ENCODE peak calls at places on chromosomes 13 and 19, in six cellular contexts. P, U, W, F, K and G are unnamed samples.

GRCh38 chr13:101450749-101451130 is 1.7 kb upstream of the ITGBL1 start:
- DNase-seq in W (no peak), U (no peak), P (no peak), F (no peak), K (no peak), G (no peak)

GRCh38 chr19:53424968-53425597 is 6.7 kb upstream of the ZNF761 start:
- DNase-seq in U (peak), F (no peak), P (peak), K (no peak), W (peak), G (peak)

GRCh38 chr19:44758596-44758995 is 10.1 kb downstream of the BCL3 start:
- DNase-seq in K (no peak), W (no peak), F (no peak), U (no peak), P (peak), G (no peak)

GRCh38 chr13:28558126-28558525 is 63.2 kb upstream of the FLT1 start:
- DNase-seq in F (no peak), P (no peak), W (no peak), U (peak), K (no peak), G (no peak)

GRCh38 chr13:30746816-30747215 is 11.5 kb downstream of the ALOX5AP start:
- DNase-seq in W (no peak), P (no peak), K (no peak), F (no peak), U (no peak), G (no peak)

GRCh38 chr13:25722893-25723292 is 328.9 kb downstream of the SHISA2 start:
- DNase-seq in F (no peak), U (no peak), W (no peak), P (no peak), K (no peak), G (no peak)

GRCh38 chr19:7152568-7152967 is 83.1 kb downstream of the ZNF557 start:
- DNase-seq in U (no peak), W (peak), P (no peak), K (no peak), F (no peak), G (peak)

GRCh38 chr19:7117248-7117647 is 47.7 kb downstream of the ZNF557 start:
- DNase-seq in K (no peak), F (no peak), U (no peak), P (no peak), W (no peak), G (no peak)

GRCh38 chr13:110726726-110727125 is 13.2 kb downstream of the ING1 start:
- DNase-seq in W (no peak), F (no peak), U (no peak), K (no peak), P (no peak), G (peak)

GRCh38 chr19:49983645-49984229 is 22.8 kb upstream of the SIGLEC11 start:
- DNase-seq in P (peak), U (peak), W (peak), F (peak), K (peak), G (peak)

GRCh38 chr19:6564393-6564792 is 26.6 kb downstream of the CD70 start:
- DNase-seq in P (no peak), F (peak), U (peak), K (no peak), W (peak), G (peak)

GRCh38 chr19:58545286-58546068 is 1.6 kb downstream of the TRIM28 start:
- DNase-seq in P (no peak), U (no peak), F (no peak), W (no peak), K (no peak), G (peak)

GRCh38 chr19:50906217-50906616 is 5.0 kb downstream of the KLK4 start:
- DNase-seq in U (no peak), W (no peak), K (no peak), P (peak), F (no peak), G (peak)

GRCh38 chr19:17948967-17949930 is 16.4 kb downstream of the CCDC124 start:
- DNase-seq in U (no peak), K (no peak), F (no peak), P (no peak), W (no peak), G (peak)

GRCh38 chr13:44148159-44148929 is 225.3 kb upstream of the SERP2 start:
- DNase-seq in W (peak), K (no peak), F (no peak), U (no peak), P (no peak), G (no peak)

GRCh38 chr13:106182404-106182803 is 353.1 kb downstream of the EFNB2 start:
- DNase-seq in U (no peak), F (no peak), P (no peak), K (peak), W (peak), G (no peak)

GRCh38 chr19:9370747-9371619 is 8.2 kb downstream of the ZNF177 start:
- DNase-seq in P (no peak), K (no peak), W (no peak), U (no peak), F (no peak), G (no peak)

GRCh38 chr13:113357529-113357928 is 6.4 kb downstream of the GRTP1 start:
- DNase-seq in W (peak), K (no peak), P (no peak), U (no peak), F (no peak), G (no peak)

GRCh38 chr13:25375727-25376358 is 4.1 kb downstream of the ATP8A2 start:
- DNase-seq in P (peak), W (peak), U (peak), F (peak), K (peak), G (peak)

GRCh38 chr19:11364935-11365334 is 9.5 kb upstream of the SWSAP1 start:
- DNase-seq in W (no peak), P (no peak), F (no peak), U (no peak), K (no peak), G (no peak)

GRCh38 chr13:28336193-28336657 is 158.7 kb downstream of the FLT1 start:
- DNase-seq in U (peak), F (no peak), K (no peak), W (no peak), P (no peak), G (no peak)

GRCh38 chr13:43908156-43909126 is 28.7 kb downstream of the LACC1 start:
- DNase-seq in U (peak), K (peak), W (peak), P (peak), F (peak), G (peak)

GRCh38 chr13:58452123-58452623 is 820.6 kb downstream of the PCDH17 start:
- DNase-seq in W (no peak), F (no peak), P (peak), K (no peak), U (no peak), G (no peak)

GRCh38 chr13:32150794-32151193 is 119.2 kb downstream of the FRY start:
- DNase-seq in P (no peak), W (no peak), U (no peak), K (no peak), F (no peak), G (no peak)

GRCh38 chr19:16402076-16402475 is 69.7 kb downstream of the EPS15L1 start:
- DNase-seq in P (no peak), K (no peak), W (no peak), F (no peak), U (no peak), G (no peak)

GRCh38 chr19:13483215-13483614 is 23.1 kb downstream of the CACNA1A start:
- DNase-seq in W (no peak), P (no peak), U (no peak), K (peak), F (no peak), G (peak)

GRCh38 chr19:1235625-1236538 is 1.9 kb downstream of the CBARP start:
- DNase-seq in P (no peak), K (no peak), W (no peak), F (no peak), U (no peak), G (no peak)

GRCh38 chr19:34359140-34359953 is 5.6 kb upstream of the GPI start:
- DNase-seq in K (peak), U (peak), W (peak), P (peak), F (peak), G (peak)

GRCh38 chr19:45999653-46000121 is 4.4 kb downstream of the CCDC61 start:
- DNase-seq in U (no peak), W (no peak), K (no peak), F (no peak), P (peak), G (no peak)
- H3K4me3 ChIP-seq in U (no peak), W (no peak), K (no peak), F (no peak), P (no peak), G (no peak)

DNA sequence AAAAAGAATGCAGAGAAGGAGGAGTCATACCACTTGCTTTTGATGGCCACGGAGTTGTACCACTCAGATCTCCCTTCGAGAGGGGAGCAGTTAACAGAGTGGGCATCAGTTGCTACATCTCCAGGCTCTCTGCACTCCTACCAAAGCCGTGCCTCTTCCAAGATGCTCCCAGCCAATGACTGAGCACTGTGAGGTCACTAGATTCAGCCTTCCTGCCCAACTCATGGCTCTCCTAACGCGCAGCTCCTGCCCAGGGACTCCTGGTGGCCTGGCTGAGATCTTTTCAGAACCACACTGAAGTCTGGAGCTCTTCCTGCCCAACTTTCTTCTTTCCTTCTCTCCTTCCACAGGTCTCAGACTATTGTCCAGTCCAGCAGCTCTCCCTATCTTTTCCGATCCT is 66.7 kb downstream of the LHFPL6 start:
- DNase-seq in K (no peak), F (no peak), W (no peak), U (no peak), P (no peak), G (no peak)
- H2AFZ ChIP-seq in K (no peak), F (no peak), W (no peak), U (no peak), P (no peak), G (no peak)

DNA sequence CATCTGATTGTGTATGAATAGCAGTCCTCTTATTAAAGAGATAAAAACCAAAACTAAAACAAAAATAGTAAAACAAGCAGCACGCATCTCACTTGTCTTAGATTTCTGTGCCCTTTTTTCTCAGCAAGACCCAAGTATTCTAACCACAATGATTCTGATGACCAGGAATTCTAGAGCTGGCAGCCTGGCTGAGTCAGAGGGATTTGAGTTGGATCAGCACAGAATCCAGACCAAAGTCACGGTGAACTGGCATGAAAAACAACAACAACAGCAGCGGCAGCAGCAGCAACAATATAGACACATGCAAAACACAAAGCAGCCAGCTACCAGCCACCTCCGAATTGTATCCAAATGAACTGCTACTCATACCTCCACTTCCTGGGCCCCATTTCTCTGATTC is 360.5 kb downstream of the KCNRG start:
- DNase-seq in W (peak), U (no peak), K (no peak), F (no peak), P (no peak), G (peak)
- H3K4me2 ChIP-seq in W (no peak), U (no peak), K (no peak), F (no peak), P (no peak), G (peak)

DNA sequence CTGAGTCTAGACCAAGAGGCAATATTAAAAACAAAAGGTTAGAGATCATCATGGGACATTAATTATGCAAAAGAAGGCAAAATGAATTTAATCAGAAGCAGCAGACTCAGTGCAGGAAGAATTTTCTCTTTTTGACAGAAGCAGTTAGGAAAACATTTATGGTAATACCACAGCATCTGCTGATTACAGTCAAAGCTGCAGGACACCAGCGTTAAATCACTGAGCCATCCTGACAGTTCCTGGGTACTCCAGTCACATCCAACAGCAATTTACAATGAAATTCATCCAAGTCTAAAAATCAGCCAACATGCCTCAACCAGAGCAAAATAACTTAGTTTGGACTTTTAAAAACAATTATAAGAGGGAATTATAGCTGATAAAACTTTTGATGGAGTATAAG is 476.7 kb downstream of the DIAPH3 start:
- DNase-seq in U (no peak), W (no peak), P (no peak), K (no peak), F (no peak), G (no peak)
- H3K4me3 ChIP-seq in U (no peak), W (no peak), P (no peak), K (no peak), F (no peak), G (no peak)